ENCODE peak calls at places on chromosomes 11 and 22, in nine cellular contexts. One of them, this sample, is unnamed.
A peak's percentile ranks its signal among the peaks of the same experiment; 100 is the strongest.

GRCh38 chr11:117392979-117393378 is 65.3 kb downstream of the CEP164 start:
- DNase-seq in right lobe of liver: no peak
- DNase-seq in thoracic aorta: no peak
- DNase-seq in body of pancreas: no peak
- DNase-seq in K562: no peak
- DNase-seq in breast epithelium: no peak
- DNase-seq in cardiac muscle cell: no peak
- DNase-seq in brain microvascular endothelial cell: no peak
- DNase-seq in Karpas-422: no peak
- DNase-seq in this sample: no peak

GRCh38 chr22:20117656-20118571 is 888 bp upstream of the TRMT2A start:
- DNase-seq in breast epithelium: no peak
- DNase-seq in body of pancreas: no peak
- DNase-seq in brain microvascular endothelial cell: peak; percentile 6
- DNase-seq in K562: peak; percentile 97
- DNase-seq in thoracic aorta: no peak
- DNase-seq in cardiac muscle cell: peak; percentile 30
- DNase-seq in Karpas-422: peak; percentile 68
- DNase-seq in right lobe of liver: no peak
- DNase-seq in this sample: peak; percentile 54

GRCh38 chr22:49046546-49047305 is 780.9 kb downstream of the BRD1 start:
- DNase-seq in K562: peak; percentile 65
- DNase-seq in Karpas-422: peak; percentile 91
- DNase-seq in body of pancreas: peak; percentile 73
- DNase-seq in thoracic aorta: no peak
- DNase-seq in brain microvascular endothelial cell: peak; percentile 5
- DNase-seq in cardiac muscle cell: no peak
- DNase-seq in right lobe of liver: peak; percentile 47
- DNase-seq in breast epithelium: no peak
- DNase-seq in this sample: no peak

GRCh38 chr11:18106688-18107087 is 806 bp upstream of the SAAL1 start:
- DNase-seq in body of pancreas: no peak
- DNase-seq in right lobe of liver: no peak
- DNase-seq in brain microvascular endothelial cell: no peak
- DNase-seq in cardiac muscle cell: no peak
- DNase-seq in Karpas-422: no peak
- DNase-seq in thoracic aorta: no peak
- DNase-seq in K562: no peak
- DNase-seq in breast epithelium: no peak
- DNase-seq in this sample: no peak

GRCh38 chr11:69834811-69835800 is 15.9 kb upstream of the FGF3 start:
- DNase-seq in K562: no peak
- DNase-seq in Karpas-422: no peak
- DNase-seq in brain microvascular endothelial cell: no peak
- DNase-seq in breast epithelium: no peak
- DNase-seq in cardiac muscle cell: peak; percentile 11
- DNase-seq in thoracic aorta: no peak
- DNase-seq in right lobe of liver: peak; percentile 28
- DNase-seq in body of pancreas: no peak
- DNase-seq in this sample: no peak

GRCh38 chr22:45263790-45264269 is 20.9 kb upstream of the UPK3A start:
- DNase-seq in breast epithelium: peak; percentile 64
- DNase-seq in K562: peak; percentile 58
- DNase-seq in thoracic aorta: no peak
- DNase-seq in body of pancreas: peak; percentile 83
- DNase-seq in cardiac muscle cell: peak; percentile 90
- DNase-seq in Karpas-422: peak; percentile 78
- DNase-seq in right lobe of liver: peak; percentile 89
- DNase-seq in brain microvascular endothelial cell: peak; percentile 61
- DNase-seq in this sample: no peak

GRCh38 chr11:74069146-74070046 is 60.5 kb upstream of the UCP3 start:
- DNase-seq in K562: no peak
- DNase-seq in brain microvascular endothelial cell: no peak
- DNase-seq in thoracic aorta: no peak
- DNase-seq in body of pancreas: peak; percentile 40
- DNase-seq in cardiac muscle cell: no peak
- DNase-seq in right lobe of liver: no peak
- DNase-seq in breast epithelium: peak; percentile 59
- DNase-seq in Karpas-422: no peak
- DNase-seq in this sample: no peak

GRCh38 chr11:68146010-68146540 is 24.9 kb upstream of the CHKA start:
- DNase-seq in body of pancreas: peak; percentile 100
- DNase-seq in thoracic aorta: no peak
- DNase-seq in breast epithelium: peak; percentile 95
- DNase-seq in right lobe of liver: peak; percentile 99
- DNase-seq in K562: no peak
- DNase-seq in brain microvascular endothelial cell: no peak
- DNase-seq in cardiac muscle cell: no peak
- DNase-seq in Karpas-422: no peak
- DNase-seq in this sample: no peak

GRCh38 chr11:73085189-73085875 is 56.8 kb downstream of the FCHSD2 start:
- DNase-seq in K562: no peak
- DNase-seq in cardiac muscle cell: peak; percentile 19
- DNase-seq in thoracic aorta: no peak
- DNase-seq in body of pancreas: no peak
- DNase-seq in right lobe of liver: no peak
- DNase-seq in brain microvascular endothelial cell: no peak
- DNase-seq in breast epithelium: no peak
- DNase-seq in Karpas-422: no peak
- DNase-seq in this sample: no peak

DNA sequence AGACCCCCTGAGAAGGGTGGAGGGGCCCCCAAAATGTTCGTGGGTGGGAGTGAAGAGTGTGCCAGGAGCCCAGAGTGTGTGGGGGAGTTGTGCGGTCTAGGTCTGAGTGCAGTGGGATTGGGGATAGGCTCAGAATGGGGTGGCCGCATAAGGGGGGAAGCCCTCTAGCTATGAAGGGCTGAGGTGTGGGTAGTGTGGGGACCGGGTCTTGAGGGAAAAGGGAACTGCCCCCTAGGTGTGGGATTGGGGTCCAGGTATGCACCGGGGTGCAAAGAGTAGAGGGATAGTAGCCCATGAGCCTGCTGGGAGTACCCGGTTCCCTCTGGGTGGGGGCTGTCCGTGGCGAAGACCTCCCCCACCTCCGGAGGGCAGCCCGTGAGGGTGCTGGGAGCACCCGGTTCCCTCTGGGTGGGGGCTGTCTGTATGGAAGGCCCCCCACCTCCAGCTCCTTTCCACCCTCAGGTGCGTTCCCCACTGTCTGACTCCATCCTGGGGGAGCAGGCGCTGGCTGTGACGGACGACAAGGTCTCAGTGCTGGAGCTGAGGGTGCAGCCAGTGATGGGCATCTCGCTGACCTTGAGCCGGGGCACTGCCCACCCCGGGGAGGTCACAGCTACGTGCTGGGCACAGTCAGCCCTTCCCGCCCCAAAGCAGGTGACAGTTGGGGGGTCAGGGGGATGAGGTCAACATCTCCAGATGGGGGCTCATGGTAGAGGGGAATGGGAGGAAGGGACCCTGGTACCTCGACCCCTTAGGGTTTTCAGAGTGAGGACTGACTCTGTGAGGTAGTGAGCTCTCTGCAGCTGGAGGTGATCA is 10.7 kb downstream of the TMEM132A start:
- DNase-seq in right lobe of liver: no peak
- DNase-seq in thoracic aorta: no peak
- DNase-seq in body of pancreas: no peak
- DNase-seq in cardiac muscle cell: no peak
- DNase-seq in brain microvascular endothelial cell: no peak
- DNase-seq in Karpas-422: no peak
- DNase-seq in breast epithelium: no peak
- DNase-seq in K562: no peak
- DNase-seq in this sample: no peak
- H3K36me3 ChIP-seq in right lobe of liver: no peaks in the 10 kb centered on the region
- H3K36me3 ChIP-seq in thoracic aorta: peaks cover 5% of the 10 kb centered on the region
- H3K36me3 ChIP-seq in body of pancreas: no peaks in the 10 kb centered on the region
- H3K36me3 ChIP-seq in cardiac muscle cell: peaks cover 26% of the 10 kb centered on the region
- H3K36me3 ChIP-seq in brain microvascular endothelial cell: peaks cover 8% of the 10 kb centered on the region
- H3K36me3 ChIP-seq in Karpas-422: no peaks in the 10 kb centered on the region
- H3K36me3 ChIP-seq in breast epithelium: no peaks in the 10 kb centered on the region
- H3K36me3 ChIP-seq in K562: no peaks in the 10 kb centered on the region
- H3K36me3 ChIP-seq in this sample: no peaks in the 10 kb centered on the region

GRCh38 chr11:62839050-62840015 is at the start of gene WDR74:
- DNase-seq in Karpas-422: peak; percentile 98
- DNase-seq in thoracic aorta: peak; percentile 61
- DNase-seq in brain microvascular endothelial cell: peak; percentile 89
- DNase-seq in right lobe of liver: peak; percentile 95
- DNase-seq in K562: peak; percentile 72
- DNase-seq in breast epithelium: peak; percentile 90
- DNase-seq in body of pancreas: peak; percentile 94
- DNase-seq in cardiac muscle cell: peak; percentile 95
- DNase-seq in this sample: peak; percentile 92

GRCh38 chr11:62846177-62846576 is 6.8 kb upstream of the WDR74 start:
- DNase-seq in breast epithelium: no peak
- DNase-seq in thoracic aorta: no peak
- DNase-seq in body of pancreas: no peak
- DNase-seq in cardiac muscle cell: no peak
- DNase-seq in right lobe of liver: no peak
- DNase-seq in K562: no peak
- DNase-seq in brain microvascular endothelial cell: no peak
- DNase-seq in Karpas-422: no peak
- DNase-seq in this sample: no peak

GRCh38 chr11:62842171-62842717 is 2.9 kb upstream of the WDR74 start:
- DNase-seq in breast epithelium: peak; percentile 32
- DNase-seq in brain microvascular endothelial cell: no peak
- DNase-seq in K562: no peak
- DNase-seq in Karpas-422: peak; percentile 49
- DNase-seq in right lobe of liver: peak; percentile 59
- DNase-seq in thoracic aorta: no peak
- DNase-seq in body of pancreas: no peak
- DNase-seq in cardiac muscle cell: peak; percentile 43
- DNase-seq in this sample: peak; percentile 9

GRCh38 chr11:62844154-62844553 is 4.8 kb upstream of the WDR74 start:
- DNase-seq in Karpas-422: no peak
- DNase-seq in cardiac muscle cell: no peak
- DNase-seq in K562: no peak
- DNase-seq in thoracic aorta: no peak
- DNase-seq in brain microvascular endothelial cell: no peak
- DNase-seq in breast epithelium: no peak
- DNase-seq in body of pancreas: no peak
- DNase-seq in right lobe of liver: no peak
- DNase-seq in this sample: no peak

DNA sequence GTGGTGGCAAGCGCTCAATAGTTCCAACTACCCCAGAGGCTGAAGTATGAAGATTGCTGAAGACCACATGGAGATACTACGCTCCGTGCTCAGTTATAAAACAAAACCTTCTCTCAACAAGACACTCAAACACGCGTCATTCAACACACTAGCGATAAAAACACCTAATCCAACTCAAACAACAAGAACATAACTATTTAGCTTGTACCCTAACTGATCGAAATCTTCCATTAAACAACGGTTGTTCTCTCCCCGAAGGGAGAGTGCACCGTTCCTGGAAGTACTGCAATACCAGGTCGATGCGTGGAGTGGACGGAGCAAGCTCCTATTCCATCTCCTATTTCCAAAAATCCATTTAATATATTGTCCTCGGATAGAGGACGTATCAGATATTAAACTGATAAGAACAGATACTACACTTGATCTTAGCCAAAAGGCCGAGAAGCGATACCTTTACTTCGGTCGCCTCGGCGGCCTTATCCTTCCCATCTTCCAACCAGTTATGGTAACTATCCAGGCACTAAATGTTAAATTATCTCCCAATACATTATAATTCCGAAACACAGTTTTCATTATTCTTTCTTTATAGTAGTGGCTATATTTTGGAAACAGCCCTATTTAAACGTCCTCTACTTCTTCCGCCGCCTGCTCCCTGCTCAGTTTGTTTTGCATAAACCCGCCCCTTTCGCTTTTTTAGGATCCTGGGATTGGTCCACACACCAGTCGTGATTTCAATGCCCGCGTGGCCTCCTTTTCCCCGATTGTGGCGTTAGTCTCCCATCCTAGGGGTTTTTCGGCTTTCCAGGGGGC is 2.2 kb upstream of the WDR74 start:
- DNase-seq in cardiac muscle cell: peak; percentile 99
- DNase-seq in breast epithelium: peak; percentile 91
- DNase-seq in Karpas-422: peak; percentile 97
- DNase-seq in body of pancreas: peak; percentile 87
- DNase-seq in brain microvascular endothelial cell: peak; percentile 98
- DNase-seq in right lobe of liver: peak; percentile 91
- DNase-seq in K562: peak; percentile 81
- DNase-seq in thoracic aorta: peak; percentile 69
- DNase-seq in this sample: peak; percentile 90
- H3K36me3 ChIP-seq in cardiac muscle cell: no peaks in the 10 kb centered on the region
- H3K36me3 ChIP-seq in breast epithelium: no peaks in the 10 kb centered on the region
- H3K36me3 ChIP-seq in Karpas-422: peaks cover 10% of the 10 kb centered on the region
- H3K36me3 ChIP-seq in body of pancreas: no peaks in the 10 kb centered on the region
- H3K36me3 ChIP-seq in brain microvascular endothelial cell: no peaks in the 10 kb centered on the region
- H3K36me3 ChIP-seq in right lobe of liver: no peaks in the 10 kb centered on the region
- H3K36me3 ChIP-seq in K562: peaks cover 15% of the 10 kb centered on the region
- H3K36me3 ChIP-seq in thoracic aorta: no peaks in the 10 kb centered on the region
- H3K36me3 ChIP-seq in this sample: peaks cover 1% of the 10 kb centered on the region

GRCh38 chr22:23261900-23262450 is 81.7 kb downstream of the BCR start:
- DNase-seq in brain microvascular endothelial cell: no peak
- DNase-seq in body of pancreas: no peak
- DNase-seq in thoracic aorta: no peak
- DNase-seq in Karpas-422: no peak
- DNase-seq in right lobe of liver: no peak
- DNase-seq in breast epithelium: no peak
- DNase-seq in cardiac muscle cell: no peak
- DNase-seq in K562: peak; percentile 64
- DNase-seq in this sample: no peak
- H3K36me3 ChIP-seq in brain microvascular endothelial cell: peaks cover 62% of the 10 kb centered on the region
- H3K36me3 ChIP-seq in body of pancreas: peaks cover 12% of the 10 kb centered on the region
- H3K36me3 ChIP-seq in thoracic aorta: peaks cover 22% of the 10 kb centered on the region
- H3K36me3 ChIP-seq in Karpas-422: peaks cover 3% of the 10 kb centered on the region
- H3K36me3 ChIP-seq in right lobe of liver: no peaks in the 10 kb centered on the region
- H3K36me3 ChIP-seq in breast epithelium: no peaks in the 10 kb centered on the region
- H3K36me3 ChIP-seq in cardiac muscle cell: peaks cover 7% of the 10 kb centered on the region
- H3K36me3 ChIP-seq in K562: peaks cover 88% of the 10 kb centered on the region
- H3K36me3 ChIP-seq in this sample: peaks cover 39% of the 10 kb centered on the region

GRCh38 chr22:50420581-50420980 is 54.3 kb downstream of the SBF1 start:
- DNase-seq in Karpas-422: no peak
- DNase-seq in brain microvascular endothelial cell: no peak
- DNase-seq in K562: no peak
- DNase-seq in thoracic aorta: no peak
- DNase-seq in body of pancreas: no peak
- DNase-seq in cardiac muscle cell: no peak
- DNase-seq in breast epithelium: no peak
- DNase-seq in right lobe of liver: no peak
- DNase-seq in this sample: no peak

GRCh38 chr22:50420015-50420414 is 54.8 kb downstream of the SBF1 start:
- DNase-seq in K562: no peak
- DNase-seq in cardiac muscle cell: no peak
- DNase-seq in body of pancreas: no peak
- DNase-seq in right lobe of liver: no peak
- DNase-seq in Karpas-422: no peak
- DNase-seq in thoracic aorta: no peak
- DNase-seq in brain microvascular endothelial cell: no peak
- DNase-seq in breast epithelium: no peak
- DNase-seq in this sample: no peak

GRCh38 chr22:50418624-50419023 is 56.2 kb downstream of the SBF1 start:
- DNase-seq in K562: no peak
- DNase-seq in brain microvascular endothelial cell: no peak
- DNase-seq in right lobe of liver: no peak
- DNase-seq in cardiac muscle cell: no peak
- DNase-seq in thoracic aorta: no peak
- DNase-seq in Karpas-422: no peak
- DNase-seq in body of pancreas: no peak
- DNase-seq in breast epithelium: no peak
- DNase-seq in this sample: no peak

GRCh38 chr22:50417544-50417943 is 57.3 kb downstream of the SBF1 start:
- DNase-seq in breast epithelium: no peak
- DNase-seq in cardiac muscle cell: no peak
- DNase-seq in body of pancreas: no peak
- DNase-seq in K562: no peak
- DNase-seq in Karpas-422: no peak
- DNase-seq in thoracic aorta: no peak
- DNase-seq in brain microvascular endothelial cell: no peak
- DNase-seq in right lobe of liver: no peak
- DNase-seq in this sample: no peak

GRCh38 chr22:50419116-50419515 is 55.7 kb downstream of the SBF1 start:
- DNase-seq in Karpas-422: no peak
- DNase-seq in breast epithelium: no peak
- DNase-seq in K562: no peak
- DNase-seq in right lobe of liver: no peak
- DNase-seq in cardiac muscle cell: no peak
- DNase-seq in brain microvascular endothelial cell: no peak
- DNase-seq in body of pancreas: no peak
- DNase-seq in thoracic aorta: no peak
- DNase-seq in this sample: no peak
- H3K36me3 ChIP-seq in Karpas-422: peaks cover 10% of the 10 kb centered on the region
- H3K36me3 ChIP-seq in breast epithelium: peaks cover 8% of the 10 kb centered on the region
- H3K36me3 ChIP-seq in K562: peaks cover 87% of the 10 kb centered on the region
- H3K36me3 ChIP-seq in right lobe of liver: peaks cover 11% of the 10 kb centered on the region
- H3K36me3 ChIP-seq in cardiac muscle cell: peaks cover 70% of the 10 kb centered on the region
- H3K36me3 ChIP-seq in brain microvascular endothelial cell: peaks cover 61% of the 10 kb centered on the region
- H3K36me3 ChIP-seq in body of pancreas: peaks cover 48% of the 10 kb centered on the region
- H3K36me3 ChIP-seq in thoracic aorta: peaks cover 87% of the 10 kb centered on the region
- H3K36me3 ChIP-seq in this sample: peaks cover 82% of the 10 kb centered on the region